ENCODE peak calls at places on chromosomes 12 and 14, in seven cellular contexts. R, O, S, N, W, C and E are unnamed samples.

GRCh38 chr12:92416385-92416812 is 270.8 kb upstream of the BTG1 start:
- DNase-seq in O (no peak), N (no peak), R (no peak), W (no peak), S (no peak), C (no peak), E (no peak)

GRCh38 chr12:64611430-64612286 is 1.4 kb downstream of the RASSF3 start:
- DNase-seq in W (no peak), O (peak), S (no peak), N (peak), R (peak), C (no peak), E (peak)

GRCh38 chr12:95574799-95575452 is 23.6 kb upstream of the USP44 start:
- DNase-seq in C (peak), N (no peak), O (no peak), R (no peak), S (no peak), W (no peak), E (peak)

GRCh38 chr12:93710574-93710926 is 33.4 kb downstream of the CRADD start:
- DNase-seq in N (no peak), R (no peak), S (no peak), W (no peak), C (no peak), O (no peak), E (no peak)

GRCh38 chr14:52314521-52315354 is 626 bp downstream of the PTGER2 start:
- DNase-seq in O (peak), W (peak), C (no peak), N (peak), S (peak), R (peak), E (peak)

GRCh38 chr14:97021571-97022171 is 224.5 kb downstream of the VRK1 start:
- DNase-seq in S (no peak), R (no peak), O (no peak), C (peak), W (no peak), N (no peak), E (no peak)

GRCh38 chr14:99137001-99137700 is 134.8 kb downstream of the BCL11B start:
- DNase-seq in O (no peak), N (no peak), C (no peak), R (no peak), S (no peak), W (no peak), E (no peak)

GRCh38 chr12:110790301-110790700 is 47.6 kb upstream of the PPP1CC start:
- DNase-seq in N (no peak), C (no peak), R (no peak), W (no peak), S (no peak), O (no peak), E (peak)

GRCh38 chr12:14289596-14289995 is 75.9 kb upstream of the ATF7IP start:
- DNase-seq in W (no peak), N (no peak), C (no peak), O (no peak), R (no peak), S (no peak), E (no peak)

GRCh38 chr14:55298423-55298822 is 27.2 kb downstream of the FBXO34 start:
- DNase-seq in S (no peak), O (no peak), R (no peak), N (no peak), W (no peak), C (no peak), E (no peak)

GRCh38 chr12:15563683-15564082 is 225.5 kb downstream of the EPS8 start:
- DNase-seq in O (no peak), W (no peak), S (no peak), N (no peak), C (no peak), R (no peak), E (peak)

GRCh38 chr12:90098132-90098779 is 389.6 kb upstream of the ATP2B1 start:
- DNase-seq in W (no peak), N (no peak), S (no peak), O (no peak), R (no peak), C (no peak), E (peak)

GRCh38 chr12:107225626-107226025 is 132.3 kb upstream of the CRY1 start:
- DNase-seq in C (no peak), O (no peak), R (no peak), W (no peak), N (no peak), S (no peak), E (peak)

GRCh38 chr14:29274890-29275651 is 508.5 kb downstream of the FOXG1 start:
- DNase-seq in O (no peak), W (no peak), S (no peak), R (no peak), N (no peak), C (peak), E (peak)

GRCh38 chr14:79044894-79045624 is 874.9 kb downstream of the NRXN3 start:
- DNase-seq in C (no peak), W (no peak), R (no peak), O (no peak), S (no peak), N (no peak), E (peak)

GRCh38 chr14:21091784-21092146 is 6.7 kb downstream of the ZNF219 start:
- DNase-seq in R (no peak), N (peak), S (no peak), O (no peak), W (no peak), C (no peak), E (no peak)

GRCh38 chr12:120775862-120776552 is 50.4 kb downstream of the ACADS start:
- DNase-seq in C (no peak), W (no peak), O (no peak), N (no peak), S (no peak), R (no peak), E (no peak)

GRCh38 chr14:98949506-98950135 is 322.4 kb downstream of the BCL11B start:
- DNase-seq in W (no peak), C (no peak), N (no peak), R (no peak), O (no peak), S (no peak), E (no peak)

GRCh38 chr12:32365473-32366064 is 33.8 kb upstream of the FGD4 start:
- DNase-seq in W (peak), N (no peak), S (peak), R (no peak), O (no peak), C (peak), E (peak)

GRCh38 chr12:27821259-27821973 is 41.4 kb upstream of the MANSC4 start:
- DNase-seq in S (no peak), C (peak), W (no peak), O (peak), R (no peak), N (no peak), E (peak)

GRCh38 chr12:57477710-57478681 is 1.7 kb downstream of the ARHGAP9 start:
- DNase-seq in C (no peak), R (no peak), W (no peak), N (peak), O (no peak), S (no peak), E (no peak)

GRCh38 chr12:47080725-47081502 is 1.2 kb upstream of the AMIGO2 start:
- DNase-seq in S (no peak), R (peak), W (peak), N (peak), O (peak), C (peak), E (peak)

GRCh38 chr12:109999983-110000505 is 814 bp downstream of the ANKRD13A start:
- DNase-seq in R (no peak), W (no peak), N (peak), S (no peak), C (no peak), O (peak), E (no peak)

GRCh38 chr14:103380719-103381377 is 4.4 kb upstream of the MARK3 start:
- DNase-seq in N (no peak), R (no peak), S (no peak), W (no peak), C (no peak), O (no peak), E (no peak)

GRCh38 chr14:92728781-92729364 is 19.6 kb downstream of the LGMN start:
- DNase-seq in N (no peak), R (peak), W (no peak), O (no peak), S (no peak), C (no peak), E (peak)

GRCh38 chr12:51538599-51538998 is 52.4 kb upstream of the SCN8A start:
- DNase-seq in W (no peak), C (no peak), N (no peak), O (no peak), R (no peak), S (no peak), E (no peak)

GRCh38 chr14:68824517-68825347 is 31.9 kb upstream of the ZFP36L1 start:
- DNase-seq in R (no peak), N (peak), O (peak), C (peak), S (no peak), W (no peak), E (peak)